ENCODE peak calls at places on chromosomes 12 and 14, in five cellular contexts. S is adrenal gland, V is lower leg skin, T is tibial artery, J is neuronal stem cell. P is an unnamed sample.

GRCh38 chr14:87995500-87996275 is 2.7 kb upstream of the GALC start:
- DNase-seq in S (peak; percentile 56), V (no peak), T (no peak), J (no peak), P (no peak)

GRCh38 chr12:86711716-86712115 is 455.5 kb upstream of the MGAT4C start:
- DNase-seq in S (no peak), V (no peak), T (no peak), J (no peak), P (no peak)

GRCh38 chr12:12999276-12999958 is 648 bp downstream of the HEBP1 start:
- DNase-seq in S (no peak), V (no peak), T (no peak), J (no peak), P (no peak)

GRCh38 chr12:131896811-131897270 is 2.4 kb downstream of the ULK1 start:
- DNase-seq in S (peak; percentile 94), V (no peak), T (no peak), J (no peak), P (no peak)

GRCh38 chr12:109741970-109742372 is 28.3 kb downstream of the FAM222A start:
- DNase-seq in S (peak; percentile 57), V (peak; percentile 75), T (peak; percentile 6), J (no peak), P (peak; percentile 40)

GRCh38 chr14:32603992-32604391 is 274.9 kb downstream of the AKAP6 start:
- DNase-seq in S (no peak), V (no peak), T (no peak), J (no peak), P (no peak)

GRCh38 chr14:45679852-45680251 is 426.9 kb upstream of the MIS18BP1 start:
- DNase-seq in S (no peak), V (no peak), T (no peak), J (no peak), P (no peak)

GRCh38 chr12:53187145-53187899 is 6.6 kb upstream of the CSAD start:
- DNase-seq in S (peak; percentile 76), V (peak; percentile 72), T (no peak), J (no peak), P (no peak)

GRCh38 chr14:32109676-32110075 is 32.6 kb downstream of the ARHGAP5 start:
- DNase-seq in S (no peak), V (no peak), T (no peak), J (no peak), P (no peak)

GRCh38 chr12:53325539-53326061 is 4.2 kb upstream of the AAAS start:
- DNase-seq in S (peak; percentile 55), V (peak; percentile 88), T (no peak), J (no peak), P (no peak)

GRCh38 chr14:104448321-104448720 is 131.2 kb upstream of the C14orf180 start:
- DNase-seq in S (no peak), V (peak; percentile 32), T (no peak), J (no peak), P (no peak)

GRCh38 chr12:32896438-32897275 is at the start of gene PKP2:
- DNase-seq in S (peak; percentile 48), V (peak; percentile 87), T (no peak), J (peak; percentile 69), P (peak; percentile 69)

GRCh38 chr14:21467620-21468019 is 9.1 kb downstream of the RAB2B start:
- DNase-seq in S (no peak), V (no peak), T (no peak), J (no peak), P (no peak)

GRCh38 chr14:102949062-102949800 is 26.8 kb downstream of the AMN start:
- DNase-seq in S (no peak), V (no peak), T (no peak), J (no peak), P (no peak)

GRCh38 chr14:102951034-102951433 is 28.6 kb downstream of the AMN start:
- DNase-seq in S (no peak), V (no peak), T (no peak), J (no peak), P (no peak)

GRCh38 chr14:102951799-102952198 is 29.3 kb downstream of the AMN start:
- DNase-seq in S (no peak), V (no peak), T (no peak), J (no peak), P (no peak)

GRCh38 chr14:102948698-102949061 is 26.2 kb downstream of the AMN start:
- DNase-seq in S (no peak), V (no peak), T (no peak), J (no peak), P (no peak)

GRCh38 chr14:102949801-102950451 is 27.5 kb downstream of the AMN start:
- DNase-seq in S (no peak), V (no peak), T (no peak), J (no peak), P (peak; percentile 66)
- H3K4me3 ChIP-seq in S (no peak overlapping the region), V (no peak overlapping the region), T (no peak overlapping the region), J (no peak overlapping the region), P (no peak overlapping the region)

GRCh38 chr12:48000878-48001321 is 3.4 kb downstream of the COL2A1 start:
- DNase-seq in S (peak; percentile 54), V (peak; percentile 87), T (no peak), J (peak; percentile 37), P (peak; percentile 57)
- H3K4me3 ChIP-seq in S (no peak overlapping the region), V (no peak overlapping the region), T (peak overlapping the region; percentile 52), J (peak overlapping the region; percentile 71), P (peak overlapping the region; percentile 44)

GRCh38 chr12:108629156-108629555 is 4.5 kb downstream of the SELPLG start:
- DNase-seq in S (peak; percentile 15), V (no peak), T (peak; percentile 18), J (no peak), P (no peak)
- H3K4me3 ChIP-seq in S (no peak overlapping the region), V (no peak overlapping the region), T (no peak overlapping the region), J (no peak overlapping the region), P (no peak overlapping the region)

GRCh38 chr12:9757433-9758025 is 3.2 kb downstream of the CD69 start:
- DNase-seq in S (no peak), V (no peak), T (no peak), J (no peak), P (no peak)

GRCh38 chr12:9756174-9756573 is 4.5 kb downstream of the CD69 start:
- DNase-seq in S (no peak), V (no peak), T (no peak), J (no peak), P (no peak)

GRCh38 chr12:9756756-9757155 is 3.9 kb downstream of the CD69 start:
- DNase-seq in S (no peak), V (no peak), T (no peak), J (no peak), P (no peak)

GRCh38 chr12:9759680-9760592 is 765 bp downstream of the CD69 start:
- DNase-seq in S (no peak), V (no peak), T (no peak), J (no peak), P (no peak)

GRCh38 chr12:9758119-9758518 is 2.6 kb downstream of the CD69 start:
- DNase-seq in S (no peak), V (no peak), T (no peak), J (no peak), P (no peak)
- H3K4me3 ChIP-seq in S (no peak overlapping the region), V (no peak overlapping the region), T (peak overlapping the region; percentile 10), J (no peak overlapping the region), P (no peak overlapping the region)

DNA sequence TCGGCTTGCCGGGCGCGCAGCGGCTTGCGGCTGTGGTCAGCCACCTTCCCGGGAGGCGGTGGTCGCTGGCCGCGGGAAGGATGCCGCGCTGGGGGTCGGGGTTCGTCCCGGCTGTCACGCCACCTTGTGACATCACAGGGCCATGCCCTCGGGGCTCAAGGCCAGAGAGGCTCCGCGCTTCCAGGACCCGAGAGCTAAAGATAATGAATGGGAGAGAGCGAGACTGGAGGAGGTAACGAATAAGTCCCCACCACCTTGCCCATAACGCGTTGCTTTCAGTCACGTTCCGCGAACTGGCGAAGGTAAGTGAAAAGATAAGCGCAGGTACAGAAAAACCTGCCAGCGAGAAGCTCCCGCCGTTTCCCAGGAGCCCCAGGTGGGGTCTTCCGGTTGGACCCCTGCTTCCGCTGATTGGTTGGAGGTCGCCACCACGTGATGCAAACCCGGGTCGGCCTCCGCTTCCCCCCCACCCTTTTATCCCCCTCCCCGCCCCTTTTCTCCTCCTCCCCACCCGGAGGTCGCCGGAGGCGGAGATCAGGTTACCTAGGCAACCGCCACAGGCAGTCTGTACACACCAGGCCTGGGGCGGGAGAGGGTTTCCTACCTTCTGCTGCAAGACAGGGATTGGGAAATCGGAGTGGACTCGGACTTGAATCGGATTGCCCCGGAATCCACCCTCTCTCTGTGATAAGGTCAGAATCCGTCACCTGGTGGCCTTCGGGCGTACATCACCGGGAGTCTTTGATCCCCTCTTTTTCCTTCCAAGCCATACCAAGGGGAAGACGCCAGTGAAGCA is at the start of gene LRRC9:
- DNase-seq in S (peak; percentile 24), V (peak; percentile 82), T (no peak), J (peak; percentile 87), P (peak; percentile 26)
- H3K4me3 ChIP-seq in S (no peak within 1 kb of the TSS), V (peak within 1 kb of the TSS; percentile 10), T (peak within 1 kb of the TSS; percentile 57), J (peak within 1 kb of the TSS; percentile 79), P (peak within 1 kb of the TSS; percentile 57)

GRCh38 chr12:51815571-51815970 is 32.9 kb downstream of the FIGNL2 start:
- DNase-seq in S (no peak), V (no peak), T (no peak), J (no peak), P (no peak)

GRCh38 chr12:51814311-51815088 is 34.0 kb downstream of the FIGNL2 start:
- DNase-seq in S (peak; percentile 59), V (peak; percentile 93), T (peak; percentile 68), J (peak; percentile 70), P (peak; percentile 84)

GRCh38 chr12:51811203-51811805 is 37.2 kb downstream of the FIGNL2 start:
- DNase-seq in S (no peak), V (no peak), T (no peak), J (no peak), P (no peak)

GRCh38 chr12:51812871-51813270 is 35.6 kb downstream of the FIGNL2 start:
- DNase-seq in S (no peak), V (no peak), T (no peak), J (no peak), P (no peak)

DNA sequence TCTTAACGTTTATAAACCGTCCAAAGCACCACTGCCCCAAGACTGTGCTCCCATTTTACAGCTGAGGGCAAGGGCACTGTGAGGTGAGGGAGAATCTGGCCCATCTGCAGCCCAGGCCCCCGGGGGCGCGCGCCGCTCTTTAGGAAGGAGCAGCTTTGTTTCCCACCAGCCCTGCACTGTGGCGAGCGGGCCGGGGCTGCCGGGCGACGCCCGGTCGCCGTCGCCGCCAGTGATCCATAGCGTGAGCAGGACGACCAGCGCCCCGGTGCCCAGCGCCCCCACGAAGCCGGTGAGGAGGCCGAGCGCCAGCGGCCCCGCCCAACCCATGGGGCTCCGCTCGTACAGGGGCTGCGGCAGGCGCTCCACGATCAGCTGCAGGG is 34.6 kb downstream of the FIGNL2 start:
- DNase-seq in S (no peak), V (no peak), T (no peak), J (no peak), P (no peak)
- H3K4me3 ChIP-seq in S (no peak overlapping the region), V (no peak overlapping the region), T (peak overlapping the region; percentile 61), J (no peak overlapping the region), P (peak overlapping the region; percentile 44)

GRCh38 chr14:25050494-25051170 is 685 bp upstream of the STXBP6 start:
- DNase-seq in S (no peak), V (no peak), T (no peak), J (peak; percentile 18), P (no peak)
- H3K4me3 ChIP-seq in S (no peak overlapping the region), V (peak overlapping the region; percentile 68), T (peak overlapping the region; percentile 69), J (peak overlapping the region; percentile 45), P (peak overlapping the region; percentile 90)